ENCODE peak calls at places on chromosomes 16 and 17, in eight cellular contexts. R is Caki2, Q is tibial nerve, N is LoVo, H is DMS79 treated with DMSO at 0.1 percent for 48 hours, U is memory B cell, V is hepatic stellate cell, T is NCI-H774. B is an unnamed sample.

GRCh38 chr17:72205357-72205756 is 84.5 kb downstream of the SOX9 start:
- DNase-seq in R (no peak), Q (no peak), N (no peak), H (no peak), U (no peak), V (no peak), T (no peak), B (no peak)

GRCh38 chr17:42408076-42408475 is 15.0 kb downstream of the CAVIN1 start:
- DNase-seq in R (no peak), Q (no peak), N (no peak), H (no peak), U (no peak), V (no peak), T (no peak), B (no peak)

GRCh38 chr16:50878966-50879615 is 137.2 kb downstream of the CYLD start:
- DNase-seq in R (no peak), Q (no peak), N (no peak), H (no peak), U (no peak), V (no peak), T (no peak), B (no peak)

GRCh38 chr17:83151056-83151441 is 71.6 kb downstream of the METRNL start:
- DNase-seq in R (no peak), Q (no peak), N (no peak), H (no peak), U (no peak), V (no peak), T (no peak), B (no peak)

GRCh38 chr17:21369395-21369794 is 6.8 kb upstream of the KCNJ12 start:
- DNase-seq in R (no peak), Q (no peak), N (no peak), H (no peak), U (no peak), V (no peak), T (no peak), B (no peak)

GRCh38 chr17:17379197-17379991 is 76.2 kb downstream of the NT5M start:
- DNase-seq in R (no peak), Q (no peak), N (no peak), H (no peak), U (no peak), V (no peak), T (no peak), B (no peak)

GRCh38 chr17:36922175-36922574 is 15.1 kb upstream of the LHX1 start:
- DNase-seq in R (no peak), Q (no peak), N (no peak), H (no peak), U (no peak), V (no peak), T (no peak), B (no peak)

GRCh38 chr17:49235896-49236295 is 5.3 kb upstream of the PHOSPHO1 start:
- DNase-seq in R (no peak), Q (no peak), N (no peak), H (no peak), U (no peak), V (no peak), T (no peak), B (no peak)

GRCh38 chr17:78268960-78269892 is 37.8 kb downstream of the TMEM235 start:
- DNase-seq in R (no peak), Q (no peak), N (no peak), H (no peak), U (no peak), V (no peak), T (no peak), B (no peak)

GRCh38 chr17:74015316-74015715 is 188.2 kb upstream of the RPL38 start:
- DNase-seq in R (no peak), Q (no peak), N (no peak), H (no peak), U (no peak), V (no peak), T (no peak), B (no peak)

GRCh38 chr17:6831662-6832263 is at the start of gene TEKT1:
- DNase-seq in R (no peak), Q (peak), N (no peak), H (peak), U (peak), V (peak), T (peak), B (peak)

GRCh38 chr17:35368086-35368824 is 5.2 kb downstream of the SLFN11 start:
- DNase-seq in R (no peak), Q (no peak), N (no peak), H (no peak), U (peak), V (no peak), T (no peak), B (no peak)